ENCODE peak calls at places on chromosomes 12 and 14, in four cellular contexts. B is left ventricle myocardium inferior, Q is WERI-Rb-1, X is brain microvascular endothelial cell. J is an unnamed sample.

GRCh38 chr14:98198385-98198784 is 1073.6 kb downstream of the BCL11B start:
- DNase-seq in B (no peak), X (no peak), Q (no peak), J (no peak)

GRCh38 chr14:79044894-79045624 is 874.9 kb downstream of the NRXN3 start:
- DNase-seq in X (peak), Q (no peak), B (no peak), J (no peak)

GRCh38 chr14:75299064-75299463 is 20.4 kb downstream of the FOS start:
- DNase-seq in B (no peak), X (no peak), Q (no peak), J (peak)

GRCh38 chr12:43337571-43338497 is 214.2 kb downstream of the ADAMTS20 start:
- DNase-seq in X (no peak), B (no peak), Q (no peak), J (no peak)

GRCh38 chr14:31291210-31291609 is 83.6 kb upstream of the HECTD1 start:
- DNase-seq in Q (no peak), X (no peak), B (no peak), J (no peak)

GRCh38 chr12:51218607-51219161 is 822 bp upstream of the POU6F1 start:
- DNase-seq in Q (peak), X (peak), B (no peak), J (peak)

GRCh38 chr12:53644133-53644532 is 18.0 kb upstream of the ATF7 start:
- DNase-seq in B (no peak), Q (no peak), X (no peak), J (no peak)

GRCh38 chr14:60724080-60724618 is at the start of gene SIX4:
- DNase-seq in X (peak), B (peak), Q (peak), J (peak)

GRCh38 chr12:48995061-48995879 is 3.9 kb downstream of the DDN start:
- DNase-seq in Q (peak), B (peak), X (peak), J (peak)

DNA sequence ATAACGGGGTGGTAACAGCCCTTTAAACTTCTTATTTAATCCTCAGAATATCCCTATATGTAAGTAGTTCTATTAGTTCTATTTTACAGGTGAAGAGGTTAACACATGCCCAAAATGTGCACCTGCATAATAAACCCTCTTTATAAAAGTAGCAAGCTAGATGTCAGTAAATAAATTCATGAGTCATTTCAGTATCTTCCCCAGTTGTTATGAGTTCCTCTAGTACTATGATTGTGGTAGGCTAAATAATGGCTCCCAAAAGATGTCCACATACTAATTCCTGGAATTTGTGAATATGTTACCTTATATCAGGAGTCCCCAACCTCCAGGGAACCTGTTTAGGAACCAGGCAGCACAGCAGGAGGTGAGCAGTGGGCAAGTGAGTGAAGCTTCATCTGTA is 106.5 kb downstream of the TMTC3 start:
- DNase-seq in X (no peak), Q (no peak), B (no peak), J (no peak)
- H3K27ac ChIP-seq in X (no peak), Q (no peak), B (no peak), J (no peak)

GRCh38 chr14:95979339-95980042 is 59.7 kb upstream of the C14orf132 start:
- DNase-seq in B (no peak), Q (peak), X (no peak), J (no peak)
- TF ChIP-seq CTCF in B (no peak), Q (peak), X (no peak), J (no peak)

GRCh38 chr12:2268478-2269286 is 215.9 kb downstream of the CACNA1C start:
- DNase-seq in Q (no peak), B (no peak), X (peak), J (no peak)
- H3K27ac ChIP-seq in Q (no peak), B (peak), X (peak), J (no peak)

DNA sequence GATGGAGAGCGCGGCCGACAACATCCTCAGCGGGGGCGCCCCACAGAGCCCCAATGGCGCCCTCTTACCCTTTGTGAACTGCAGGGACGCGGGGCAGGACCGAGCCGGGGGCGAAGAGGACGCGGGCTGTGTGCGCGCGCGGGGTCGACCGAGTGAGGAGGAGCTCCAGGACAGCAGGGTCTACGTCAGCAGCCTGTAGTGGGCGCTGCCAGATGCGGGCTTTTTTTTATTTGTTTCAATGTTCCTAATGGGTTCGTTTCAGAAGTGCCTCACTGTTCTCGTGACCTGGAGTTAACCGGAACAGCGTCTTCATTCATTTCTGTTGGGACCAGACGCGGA is 103.8 kb upstream of the FKBP4 start:
- DNase-seq in B (no peak), Q (peak), X (no peak), J (peak)
- TF ChIP-seq CTCF in B (no peak), Q (peak), X (peak), J (no peak)

GRCh38 chr12:97560359-97560758 is 97.8 kb downstream of the RMST start:
- DNase-seq in B (no peak), X (no peak), Q (no peak), J (no peak)

GRCh38 chr12:97556201-97556824 is 93.7 kb downstream of the RMST start:
- DNase-seq in B (peak), X (no peak), Q (no peak), J (peak)

GRCh38 chr12:97557116-97557515 is 94.5 kb downstream of the RMST start:
- DNase-seq in X (no peak), B (no peak), Q (no peak), J (no peak)

GRCh38 chr12:97552410-97553050 is 89.9 kb downstream of the RMST start:
- DNase-seq in B (no peak), X (no peak), Q (no peak), J (no peak)

DNA sequence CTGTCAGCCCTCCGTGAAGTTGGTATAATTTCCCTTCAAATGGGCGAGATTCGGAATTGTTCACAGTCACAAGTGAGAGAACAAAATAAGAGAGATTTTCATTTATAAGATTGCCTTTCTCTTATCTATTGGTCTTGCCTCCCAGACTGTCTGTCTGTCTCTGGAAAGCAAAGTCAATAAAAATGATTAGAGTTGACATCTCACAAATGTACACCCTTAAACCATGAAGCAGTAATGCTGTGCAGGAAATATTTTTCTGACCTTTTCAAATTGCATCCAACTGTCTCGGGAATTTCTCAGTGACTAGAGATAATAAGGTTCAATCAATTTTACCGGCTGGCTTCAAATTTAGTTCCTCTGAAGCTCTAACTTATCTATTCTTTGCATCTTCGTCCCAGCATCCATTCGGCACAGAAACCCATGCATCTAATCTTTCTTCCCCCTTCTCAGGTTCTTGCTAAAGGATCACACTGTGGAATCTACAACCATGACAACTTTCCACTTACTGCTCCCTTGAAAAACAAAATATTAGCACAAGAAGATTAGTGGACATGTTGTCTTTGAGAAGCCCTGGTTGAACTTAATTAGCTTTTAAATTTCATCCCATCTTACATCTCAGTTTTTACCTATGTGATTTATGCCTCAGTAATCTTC is 93.1 kb downstream of the RMST start:
- DNase-seq in Q (no peak), X (no peak), B (no peak), J (no peak)
- H3K27ac ChIP-seq in Q (no peak), X (no peak), B (peak), J (peak)

GRCh38 chr12:16449459-16449858 is 102.0 kb downstream of the MGST1 start:
- DNase-seq in X (no peak), B (no peak), Q (peak), J (no peak)
- TF ChIP-seq CTCF in X (no peak), B (no peak), Q (no peak), J (no peak)

GRCh38 chr12:12239127-12239526 is 27.7 kb downstream of the LRP6 start:
- DNase-seq in X (no peak), Q (no peak), B (no peak), J (no peak)
- H3K27ac ChIP-seq in X (no peak), Q (no peak), B (peak), J (no peak)

J was measured in lower lobe of right lung.